ENCODE peak calls at places on chromosomes 7 and 10, in eight cellular contexts. U is CD8-positive, alpha-beta memory T cell; O is SJCRH30; K is EL; Z is COR-L47; H is aorta; L is HT1080; E is AML-193. N is an unnamed sample.

GRCh38 chr7:116443101-116443523 is 56.4 kb upstream of the CAV2 start:
- DNase-seq in K (peak; percentile 95), L (peak; percentile 98), O (peak; percentile 71), E (no peak), Z (no peak), H (no peak), U (no peak), N (no peak)

GRCh38 chr7:44325181-44325671 is at the start of gene CAMK2B:
- DNase-seq in H (no peak), L (no peak), O (no peak), Z (peak; percentile 48), K (no peak), U (no peak), E (no peak), N (peak; percentile 65)

GRCh38 chr10:75170215-75170614 is 40.4 kb upstream of the VDAC2 start:
- DNase-seq in U (no peak), E (no peak), O (no peak), H (no peak), K (no peak), L (no peak), Z (no peak), N (no peak)

GRCh38 chr10:129767751-129768150 is 196.3 kb downstream of the EBF3 start:
- DNase-seq in U (no peak), K (no peak), E (no peak), L (no peak), O (no peak), H (no peak), Z (no peak), N (no peak)

GRCh38 chr10:119293368-119293767 is 86.0 kb downstream of the GRK5 start:
- DNase-seq in E (no peak), U (no peak), Z (no peak), O (no peak), H (no peak), L (no peak), K (no peak), N (no peak)

GRCh38 chr7:20816389-20816959 is 29.8 kb upstream of the SP8 start:
- DNase-seq in E (no peak), H (no peak), L (no peak), K (no peak), O (peak; percentile 35), Z (no peak), U (no peak), N (no peak)

GRCh38 chr7:24757799-24758275 is 573 bp upstream of the GSDME start:
- DNase-seq in O (peak; percentile 72), Z (no peak), H (no peak), E (no peak), K (peak; percentile 77), L (peak; percentile 61), U (no peak), N (no peak)

GRCh38 chr10:110747609-110748464 is 103.7 kb downstream of the RBM20 start:
- DNase-seq in H (no peak), K (no peak), U (no peak), O (no peak), L (no peak), Z (no peak), E (no peak), N (no peak)

GRCh38 chr7:148622887-148623585 is 32.5 kb downstream of the C7orf33 start:
- DNase-seq in O (peak; percentile 54), L (no peak), K (no peak), E (no peak), H (no peak), U (no peak), Z (no peak), N (peak; percentile 3)

GRCh38 chr10:5890519-5890878 is 456 bp downstream of the FBH1 start:
- DNase-seq in Z (no peak), O (peak; percentile 19), U (no peak), H (peak; percentile 55), K (peak; percentile 40), E (peak; percentile 13), L (no peak), N (no peak)

GRCh38 chr10:109348324-109348723 is 575.0 kb downstream of the XPNPEP1 start:
- DNase-seq in E (no peak), U (no peak), H (no peak), O (no peak), L (no peak), Z (no peak), K (no peak), N (no peak)

GRCh38 chr7:4694653-4695335 is 12.7 kb downstream of the FOXK1 start:
- DNase-seq in U (no peak), K (peak; percentile 42), Z (no peak), E (no peak), O (no peak), L (peak; percentile 34), H (peak; percentile 84), N (no peak)

GRCh38 chr10:78203915-78204818 is 170.5 kb downstream of the RPS24 start:
- DNase-seq in L (peak; percentile 42), H (peak; percentile 63), K (no peak), Z (peak; percentile 79), E (no peak), U (no peak), O (no peak), N (no peak)

GRCh38 chr7:42833411-42833810 is 78.5 kb downstream of the C7orf25 start:
- DNase-seq in E (no peak), K (no peak), H (no peak), L (no peak), U (no peak), Z (no peak), O (peak; percentile 7), N (no peak)

GRCh38 chr10:43785252-43785651 is 136.6 kb upstream of the ZNF32 start:
- DNase-seq in K (peak; percentile 4), O (no peak), H (no peak), E (peak; percentile 2), Z (no peak), L (no peak), U (no peak), N (no peak)

GRCh38 chr10:63977329-63977923 is 456.2 kb downstream of the REEP3 start:
- DNase-seq in Z (peak; percentile 60), K (peak; percentile 31), O (peak; percentile 67), E (peak; percentile 15), H (no peak), L (peak; percentile 40), U (no peak), N (peak; percentile 64)

GRCh38 chr10:93440591-93441012 is 41.5 kb downstream of the MYOF start:
- DNase-seq in Z (no peak), E (no peak), K (peak; percentile 55), U (no peak), L (no peak), H (no peak), O (no peak), N (no peak)

GRCh38 chr7:114622189-114622588 is 207.6 kb downstream of the FOXP2 start:
- DNase-seq in E (no peak), H (no peak), U (no peak), L (no peak), O (no peak), Z (peak; percentile 15), K (no peak), N (no peak)

GRCh38 chr7:132035517-132036362 is 479.3 kb upstream of the PODXL start:
- DNase-seq in K (no peak), E (no peak), U (no peak), L (no peak), O (no peak), H (no peak), Z (no peak), N (no peak)

GRCh38 chr7:85595639-85596268 is 408.9 kb upstream of the SEMA3D start:
- DNase-seq in O (peak; percentile 28), E (no peak), L (peak; percentile 31), K (peak; percentile 60), Z (no peak), U (no peak), H (no peak), N (no peak)

GRCh38 chr7:23664122-23664521 is 15.9 kb upstream of the FAM221A start:
- DNase-seq in Z (no peak), H (no peak), E (no peak), L (no peak), K (no peak), U (no peak), O (no peak), N (no peak)

GRCh38 chr7:12089951-12090756 is 120.9 kb upstream of the TMEM106B start:
- DNase-seq in K (no peak), O (peak; percentile 15), H (no peak), E (no peak), U (no peak), Z (no peak), L (no peak), N (no peak)

GRCh38 chr7:46344533-46344932 is 423.5 kb upstream of the IGFBP3 start:
- DNase-seq in K (no peak), L (no peak), H (no peak), O (no peak), Z (no peak), U (no peak), E (no peak), N (no peak)

GRCh38 chr10:60733189-60733815 is 45.0 kb upstream of the CDK1 start:
- DNase-seq in O (no peak), E (no peak), K (peak; percentile 19), U (peak; percentile 43), Z (peak; percentile 53), L (no peak), H (peak; percentile 55), N (no peak)

GRCh38 chr7:90518630-90519029 is 49.2 kb downstream of the PTTG1IP2 start:
- DNase-seq in H (no peak), O (no peak), K (no peak), L (no peak), E (no peak), Z (no peak), U (no peak), N (no peak)

GRCh38 chr7:7739718-7740355 is 21.4 kb upstream of the RPA3 start:
- DNase-seq in K (no peak), L (no peak), U (no peak), Z (no peak), E (no peak), O (no peak), H (no peak), N (no peak)

GRCh38 chr10:43867667-43868361 is 219.1 kb upstream of the ZNF32 start:
- DNase-seq in E (no peak), O (no peak), L (peak; percentile 82), H (no peak), K (peak; percentile 96), U (no peak), Z (no peak), N (no peak)

GRCh38 chr10:596725-597345 is 92.6 kb downstream of the DIP2C start:
- DNase-seq in U (no peak), E (no peak), L (no peak), K (no peak), Z (no peak), H (no peak), O (no peak), N (no peak)

GRCh38 chr10:73892314-73893080 is 18.1 kb upstream of the CAMK2G start:
- DNase-seq in E (no peak), H (no peak), L (no peak), Z (no peak), U (no peak), K (peak; percentile 78), O (no peak), N (no peak)

GRCh38 chr10:77070892-77071595 is 566.6 kb downstream of the KCNMA1 start:
- DNase-seq in K (no peak), O (no peak), H (peak; percentile 59), Z (no peak), L (no peak), U (no peak), E (no peak), N (no peak)

GRCh38 chr10:51082857-51083256 is 8.6 kb downstream of the PRKG1 start:
- DNase-seq in Z (no peak), H (no peak), E (no peak), O (no peak), K (no peak), L (no peak), U (no peak), N (no peak)

GRCh38 chr10:122122493-122122892 is 133.5 kb downstream of the TACC2 start:
- DNase-seq in K (no peak), L (no peak), H (no peak), E (no peak), U (no peak), Z (no peak), O (no peak), N (no peak)